ENCODE peak calls at places on chromosomes 1 and 21, in seven cellular contexts. U is BJ, F is GM06990, Y is heart left ventricle, D is Caco-2, S is psoas muscle, T is AG04450. A is an unnamed sample.

GRCh38 chr21:17514124-17514481 is 1.3 kb downstream of the CXADR start:
- DNase-seq in U (no peak), F (no peak), Y (no peak), D (no peak), S (no peak), T (no peak), A (no peak)

GRCh38 chr1:155182052-155182550 is 8.5 kb downstream of the TRIM46 start:
- DNase-seq in U (no peak), F (no peak), Y (no peak), D (no peak), S (no peak), T (no peak), A (no peak)

GRCh38 chr1:172832332-172832731 is 173.4 kb downstream of the FASLG start:
- DNase-seq in U (no peak), F (no peak), Y (no peak), D (no peak), S (no peak), T (no peak), A (no peak)

GRCh38 chr1:34763142-34763781 is 3.7 kb downstream of the GJB4 start:
- DNase-seq in U (no peak), F (no peak), Y (no peak), D (no peak), S (no peak), T (no peak), A (no peak)

GRCh38 chr1:160768295-160768657 is 27.7 kb upstream of the LY9 start:
- DNase-seq in U (no peak), F (peak), Y (peak), D (peak), S (no peak), T (no peak), A (peak)

GRCh38 chr1:19311503-19311930 is 427 bp downstream of the AKR7A2 start:
- DNase-seq in U (no peak), F (no peak), Y (peak), D (no peak), S (no peak), T (no peak), A (no peak)

GRCh38 chr1:36183309-36183856 is 27.4 kb downstream of the MAP7D1 start:
- DNase-seq in U (no peak), F (no peak), Y (no peak), D (no peak), S (no peak), T (no peak), A (no peak)

GRCh38 chr1:82162526-82163420 is 362.0 kb downstream of the ADGRL2 start:
- DNase-seq in U (no peak), F (no peak), Y (no peak), D (no peak), S (no peak), T (no peak), A (peak)

GRCh38 chr1:3954391-3955160 is 54.5 kb upstream of the C1orf174 start:
- DNase-seq in U (no peak), F (no peak), Y (no peak), D (no peak), S (no peak), T (no peak), A (no peak)

GRCh38 chr1:225850370-225850769 is 31.8 kb downstream of the TMEM63A start:
- DNase-seq in U (no peak), F (no peak), Y (no peak), D (no peak), S (no peak), T (no peak), A (no peak)

GRCh38 chr1:164602142-164602429 is 43.1 kb downstream of the PBX1 start:
- DNase-seq in U (no peak), F (no peak), Y (no peak), D (peak), S (no peak), T (no peak), A (no peak)

GRCh38 chr1:200036616-200037270 is 9.2 kb downstream of the NR5A2 start:
- DNase-seq in U (no peak), F (no peak), Y (no peak), D (no peak), S (no peak), T (no peak), A (no peak)

GRCh38 chr1:217892750-217893149 is 261.6 kb downstream of the SPATA17 start:
- DNase-seq in U (no peak), F (no peak), Y (no peak), D (no peak), S (no peak), T (no peak), A (no peak)

GRCh38 chr1:156347337-156347736 is 9.0 kb downstream of the TSACC start:
- DNase-seq in U (peak), F (no peak), Y (no peak), D (no peak), S (no peak), T (no peak), A (no peak)

GRCh38 chr1:7300893-7301292 is 470.2 kb upstream of the VAMP3 start:
- DNase-seq in U (peak), F (no peak), Y (no peak), D (peak), S (no peak), T (peak), A (no peak)

GRCh38 chr21:42931560-42932235 is 6.3 kb upstream of the ERVH48-1 start:
- DNase-seq in U (no peak), F (peak), Y (no peak), D (peak), S (no peak), T (no peak), A (peak)

GRCh38 chr1:169044296-169044695 is 62.2 kb upstream of the ATP1B1 start:
- DNase-seq in U (no peak), F (no peak), Y (no peak), D (no peak), S (no peak), T (no peak), A (peak)

GRCh38 chr1:108141604-108142003 is 58.5 kb downstream of the SLC25A24 start:
- DNase-seq in U (no peak), F (no peak), Y (no peak), D (no peak), S (no peak), T (no peak), A (no peak)

GRCh38 chr1:185368913-185369491 is 52.0 kb upstream of the IVNS1ABP start:
- DNase-seq in U (no peak), F (no peak), Y (no peak), D (no peak), S (no peak), T (no peak), A (no peak)

GRCh38 chr1:206684478-206685255 is at the start of gene MAPKAPK2:
- DNase-seq in U (no peak), F (peak), Y (peak), D (peak), S (peak), T (no peak), A (peak)

GRCh38 chr1:113780363-113781146 is 21.3 kb upstream of the PHTF1 start:
- DNase-seq in U (no peak), F (no peak), Y (no peak), D (no peak), S (no peak), T (no peak), A (peak)

GRCh38 chr1:90356991-90357390 is 360.1 kb downstream of the BARHL2 start:
- DNase-seq in U (no peak), F (no peak), Y (no peak), D (no peak), S (no peak), T (no peak), A (peak)

GRCh38 chr1:221327954-221328353 is 413.9 kb downstream of the DUSP10 start:
- DNase-seq in U (no peak), F (no peak), Y (no peak), D (no peak), S (no peak), T (no peak), A (no peak)

GRCh38 chr1:183635112-183635605 is 424 bp downstream of the ARPC5 start:
- DNase-seq in U (no peak), F (no peak), Y (peak), D (peak), S (peak), T (no peak), A (no peak)

GRCh38 chr1:117534995-117535467 is 70.8 kb upstream of the TENT5C start:
- DNase-seq in U (no peak), F (peak), Y (no peak), D (peak), S (no peak), T (peak), A (peak)

GRCh38 chr1:222914861-222915632 is 100.2 kb downstream of the DISP1 start:
- DNase-seq in U (no peak), F (no peak), Y (no peak), D (peak), S (no peak), T (no peak), A (no peak)

GRCh38 chr1:4939266-4939665 is 284.9 kb downstream of the AJAP1 start:
- DNase-seq in U (no peak), F (no peak), Y (no peak), D (no peak), S (no peak), T (no peak), A (peak)

GRCh38 chr1:180003026-180003695 is 48.6 kb downstream of the CEP350 start:
- DNase-seq in U (no peak), F (peak), Y (no peak), D (no peak), S (no peak), T (no peak), A (peak)
- H3K4me3 ChIP-seq in U (no peak), F (no peak), Y (no peak), D (no peak), S (no peak), T (no peak), A (no peak)

DNA sequence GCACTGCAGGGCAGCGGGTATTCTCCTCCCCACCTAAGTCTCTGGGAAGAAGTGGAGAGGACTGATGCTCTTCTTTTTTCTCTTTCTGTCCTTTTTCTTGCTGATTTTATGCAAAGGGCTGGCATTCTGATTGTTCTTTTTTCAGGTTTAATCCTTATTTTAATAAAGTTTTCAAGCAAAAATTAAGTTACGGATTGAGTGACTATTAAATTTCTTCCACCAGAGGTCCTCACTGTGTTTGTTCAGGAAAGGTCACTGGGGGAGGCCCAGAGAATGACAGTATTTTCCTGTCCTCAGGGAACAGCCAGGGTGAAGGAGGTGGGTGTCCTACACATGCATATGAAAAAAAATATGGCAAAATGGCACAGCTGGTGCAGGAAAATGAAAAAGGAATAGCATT is 4.4 kb upstream of the ELF3 start:
- DNase-seq in U (no peak), F (no peak), Y (no peak), D (peak), S (no peak), T (no peak), A (no peak)
- TF ChIP-seq CTCF in U (peak), F (no peak), Y (peak), D (peak), S (peak), T (peak), A (no peak)

GRCh38 chr1:111887385-111887784 is 102.1 kb downstream of the KCND3 start:
- DNase-seq in U (no peak), F (no peak), Y (no peak), D (peak), S (no peak), T (no peak), A (no peak)
- H3K4me3 ChIP-seq in U (no peak), F (no peak), Y (no peak), D (no peak), S (no peak), T (no peak), A (no peak)

DNA sequence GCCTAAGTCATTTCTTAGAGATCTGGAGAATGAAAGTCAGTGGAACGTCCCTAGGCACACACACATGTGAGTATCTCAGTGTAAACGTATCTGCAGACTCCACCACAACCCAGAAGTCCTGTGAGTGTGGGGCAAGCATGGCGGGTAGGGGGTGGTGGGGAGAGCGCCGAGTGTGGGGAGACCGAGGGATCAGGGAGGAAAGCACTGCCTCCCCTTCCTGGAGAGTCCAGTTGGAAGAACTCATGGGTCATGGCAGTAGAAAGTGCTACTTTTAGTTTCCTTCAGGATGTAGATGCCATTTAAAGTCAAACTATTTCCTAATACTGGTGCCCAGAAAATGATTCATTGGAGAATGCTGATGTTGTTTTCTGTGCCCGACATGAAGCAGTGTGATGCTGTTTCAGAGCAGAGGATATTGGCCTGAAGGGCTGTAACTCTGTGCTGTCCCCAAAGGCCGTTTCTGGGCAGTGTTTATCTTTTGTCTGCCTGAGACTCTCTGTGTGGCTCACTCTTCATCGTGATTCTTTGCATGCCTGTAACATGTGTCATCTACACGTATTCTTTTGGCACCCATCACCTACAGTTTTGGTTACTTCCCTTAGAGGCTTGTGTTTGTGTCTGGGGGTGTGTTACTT is 45.7 kb upstream of the TSPAN2 start:
- DNase-seq in U (peak), F (no peak), Y (no peak), D (no peak), S (no peak), T (peak), A (no peak)
- TF ChIP-seq CTCF in U (peak), F (no peak), Y (no peak), D (no peak), S (peak), T (peak), A (no peak)

GRCh38 chr1:1359316-1359667 is 937 bp upstream of the MXRA8 start:
- DNase-seq in U (no peak), F (peak), Y (peak), D (no peak), S (peak), T (peak), A (no peak)
- H3K4me3 ChIP-seq in U (peak), F (no peak), Y (peak), D (no peak), S (peak), T (peak), A (no peak)

GRCh38 chr1:33257759-33258712 is 1.7 kb downstream of the ZNF362 start:
- DNase-seq in U (no peak), F (no peak), Y (no peak), D (peak), S (no peak), T (no peak), A (no peak)

GRCh38 chr1:33256701-33257387 is 552 bp downstream of the ZNF362 start:
- DNase-seq in U (no peak), F (peak), Y (peak), D (peak), S (peak), T (peak), A (peak)

GRCh38 chr1:33255347-33256311 is 663 bp upstream of the ZNF362 start:
- DNase-seq in U (no peak), F (peak), Y (peak), D (peak), S (peak), T (no peak), A (peak)

GRCh38 chr1:33257388-33257758 is 1.1 kb downstream of the ZNF362 start:
- DNase-seq in U (no peak), F (no peak), Y (no peak), D (no peak), S (no peak), T (no peak), A (no peak)

DNA sequence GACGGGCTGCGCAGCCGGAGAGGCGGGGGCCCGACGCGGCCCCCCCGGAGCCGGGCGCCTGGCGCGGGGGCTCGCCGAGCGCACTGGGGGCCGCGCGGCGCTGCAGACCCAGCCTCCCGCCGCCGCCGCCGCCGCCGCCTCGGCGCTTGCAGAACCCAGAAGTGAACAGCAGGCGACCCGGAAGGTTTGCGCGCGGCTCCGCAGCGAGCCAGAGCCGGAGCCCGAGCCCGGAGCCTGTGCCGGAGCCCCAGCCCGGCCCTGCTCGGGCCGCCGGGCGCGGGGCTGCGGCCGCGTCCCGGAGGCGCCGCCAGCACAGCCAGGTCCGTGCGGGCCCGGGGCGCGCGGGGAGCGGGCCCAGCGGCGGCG is at the start of gene ZNF362:
- DNase-seq in U (no peak), F (peak), Y (peak), D (peak), S (peak), T (peak), A (peak)
- TF ChIP-seq CTCF in U (no peak), F (no peak), Y (no peak), D (no peak), S (peak), T (no peak), A (no peak)

GRCh38 chr1:237789619-237790018 is 101.1 kb downstream of the ZP4 start:
- DNase-seq in U (no peak), F (no peak), Y (no peak), D (no peak), S (no peak), T (no peak), A (peak)
- H3K4me3 ChIP-seq in U (no peak), F (no peak), Y (no peak), D (no peak), S (no peak), T (no peak), A (no peak)

A was measured in GM12865.